ENCODE peak calls at places on chromosomes 2 and 18, in six cellular contexts. I is left lung, U is SW 1271, T is RCC 7860, C is non-pigmented ciliary epithelial cell, H is dermis microvascular lymphatic vessel endothelial cell. A is an unnamed sample.

GRCh38 chr2:105239924-105240323 is 1.6 kb upstream of the GPR45 start:
- DNase-seq in I (no peak), U (peak), T (peak), C (peak), H (no peak), A (no peak)

GRCh38 chr2:182047544-182047943 is 61.9 kb downstream of the PPP1R1C start:
- DNase-seq in I (no peak), U (no peak), T (no peak), C (no peak), H (no peak), A (no peak)

GRCh38 chr2:9373505-9373904 is 49.8 kb downstream of the ITGB1BP1 start:
- DNase-seq in I (no peak), U (no peak), T (no peak), C (no peak), H (no peak), A (no peak)

GRCh38 chr18:61833387-61833786 is 59.4 kb downstream of the RNF152 start:
- DNase-seq in I (no peak), U (no peak), T (no peak), C (peak), H (peak), A (no peak)

GRCh38 chr2:162210385-162210784 is 32.9 kb downstream of the FAP start:
- DNase-seq in I (no peak), U (no peak), T (no peak), C (no peak), H (no peak), A (no peak)

GRCh38 chr2:113275556-113276215 is 3.0 kb downstream of the PAX8 start:
- DNase-seq in I (no peak), U (no peak), T (no peak), C (no peak), H (no peak), A (no peak)

GRCh38 chr2:223570784-223571183 is 31.4 kb downstream of the SCG2 start:
- DNase-seq in I (no peak), U (no peak), T (no peak), C (no peak), H (no peak), A (no peak)

GRCh38 chr2:215436705-215437570 is 1.1 kb upstream of the FN1 start:
- DNase-seq in I (peak), U (no peak), T (no peak), C (no peak), H (peak), A (no peak)

GRCh38 chr2:72439892-72440291 is 292.2 kb upstream of the CYP26B1 start:
- DNase-seq in I (no peak), U (no peak), T (no peak), C (no peak), H (no peak), A (no peak)

GRCh38 chr18:25830787-25831186 is 259.6 kb downstream of the SS18 start:
- DNase-seq in I (no peak), U (no peak), T (peak), C (peak), H (peak), A (no peak)

GRCh38 chr2:44362207-44363015 is 664 bp downstream of the CAMKMT start:
- DNase-seq in I (peak), U (peak), T (no peak), C (no peak), H (peak), A (no peak)

GRCh38 chr2:52629531-52629930 is 1138.1 kb upstream of the CHAC2 start:
- DNase-seq in I (peak), U (no peak), T (no peak), C (no peak), H (no peak), A (no peak)

GRCh38 chr2:177419274-177419673 is 26.7 kb downstream of the AGPS start:
- DNase-seq in I (no peak), U (no peak), T (no peak), C (no peak), H (no peak), A (no peak)

GRCh38 chr18:8375899-8376512 is 233.2 kb upstream of the RAB12 start:
- DNase-seq in I (no peak), U (no peak), T (no peak), C (no peak), H (no peak), A (no peak)

GRCh38 chr2:164061129-164061746 is 325.4 kb upstream of the FIGN start:
- DNase-seq in I (no peak), U (peak), T (peak), C (peak), H (peak), A (peak)

GRCh38 chr2:228039752-228040534 is 141.5 kb downstream of the SPHKAP start:
- DNase-seq in I (no peak), U (peak), T (no peak), C (no peak), H (peak), A (no peak)

GRCh38 chr2:55120634-55121359 is 70.5 kb upstream of the RTN4 start:
- DNase-seq in I (peak), U (no peak), T (no peak), C (no peak), H (no peak), A (no peak)

GRCh38 chr2:28395334-28396061 is 2.8 kb downstream of the FOSL2 start:
- DNase-seq in I (peak), U (peak), T (peak), C (no peak), H (peak), A (no peak)

GRCh38 chr2:127176371-127177311 is 43.5 kb downstream of the CYP27C1 start:
- DNase-seq in I (no peak), U (no peak), T (no peak), C (no peak), H (no peak), A (no peak)

GRCh38 chr2:18062892-18063291 is 184.4 kb downstream of the KCNS3 start:
- DNase-seq in I (no peak), U (no peak), T (no peak), C (no peak), H (no peak), A (no peak)

GRCh38 chr2:230914886-230915285 is 10.2 kb downstream of the GPR55 start:
- DNase-seq in I (no peak), U (no peak), T (no peak), C (no peak), H (no peak), A (no peak)

GRCh38 chr18:44356566-44357157 is 324.0 kb upstream of the SETBP1 start:
- DNase-seq in I (no peak), U (no peak), T (no peak), C (no peak), H (no peak), A (no peak)

GRCh38 chr18:34493566-34494358 is 216.3 kb upstream of the DTNA start:
- DNase-seq in I (peak), U (no peak), T (no peak), C (no peak), H (peak), A (no peak)

A was measured in Panc1.